ENCODE peak calls at places on chromosomes 3 and 15, in four cellular contexts. One of them, this sample, is unnamed.

GRCh38 chr15:48360841-48361240 is 29.6 kb downstream of the DUT start:
- DNase-seq in naive thymus-derived CD8-positive, alpha-beta T cell: no peak
- DNase-seq in HFFc6: no peak
- DNase-seq in IMR-90: peak
- DNase-seq in this sample: no peak

GRCh38 chr3:170976190-170976519 is 50.4 kb downstream of the SLC2A2 start:
- DNase-seq in naive thymus-derived CD8-positive, alpha-beta T cell: no peak
- DNase-seq in HFFc6: no peak
- DNase-seq in IMR-90: no peak
- DNase-seq in this sample: no peak

GRCh38 chr3:184230081-184230602 is 757 bp downstream of the VWA5B2 start:
- DNase-seq in IMR-90: no peak
- DNase-seq in HFFc6: no peak
- DNase-seq in naive thymus-derived CD8-positive, alpha-beta T cell: no peak
- DNase-seq in this sample: peak

GRCh38 chr3:65448120-65448519 is 590.6 kb downstream of the MAGI1 start:
- DNase-seq in IMR-90: no peak
- DNase-seq in HFFc6: no peak
- DNase-seq in naive thymus-derived CD8-positive, alpha-beta T cell: no peak
- DNase-seq in this sample: no peak

GRCh38 chr3:48847053-48847585 is 555 bp downstream of the PRKAR2A start:
- DNase-seq in HFFc6: peak
- DNase-seq in naive thymus-derived CD8-positive, alpha-beta T cell: peak
- DNase-seq in IMR-90: peak
- DNase-seq in this sample: peak

GRCh38 chr15:75606711-75607684 is 18.5 kb downstream of the SNUPN start:
- DNase-seq in naive thymus-derived CD8-positive, alpha-beta T cell: no peak
- DNase-seq in IMR-90: peak
- DNase-seq in HFFc6: no peak
- DNase-seq in this sample: no peak

GRCh38 chr15:74988007-74988800 is 7.2 kb upstream of the SCAMP5 start:
- DNase-seq in HFFc6: peak
- DNase-seq in IMR-90: peak
- DNase-seq in naive thymus-derived CD8-positive, alpha-beta T cell: peak
- DNase-seq in this sample: no peak

GRCh38 chr3:182212479-182213076 is 500.9 kb downstream of the SOX2 start:
- DNase-seq in naive thymus-derived CD8-positive, alpha-beta T cell: no peak
- DNase-seq in HFFc6: no peak
- DNase-seq in IMR-90: peak
- DNase-seq in this sample: no peak

GRCh38 chr3:60290093-60290492 is 961.2 kb downstream of the FHIT start:
- DNase-seq in naive thymus-derived CD8-positive, alpha-beta T cell: no peak
- DNase-seq in IMR-90: no peak
- DNase-seq in HFFc6: no peak
- DNase-seq in this sample: no peak

GRCh38 chr3:185270262-185270955 is 16.6 kb upstream of the EHHADH start:
- DNase-seq in IMR-90: peak
- DNase-seq in naive thymus-derived CD8-positive, alpha-beta T cell: no peak
- DNase-seq in HFFc6: peak
- DNase-seq in this sample: peak

GRCh38 chr15:67504061-67504460 is 16.9 kb upstream of the C15orf61 start:
- DNase-seq in IMR-90: peak
- DNase-seq in naive thymus-derived CD8-positive, alpha-beta T cell: no peak
- DNase-seq in HFFc6: no peak
- DNase-seq in this sample: no peak

GRCh38 chr15:89971592-89971997 is 29.5 kb upstream of the ZNF710 start:
- DNase-seq in IMR-90: peak
- DNase-seq in HFFc6: peak
- DNase-seq in naive thymus-derived CD8-positive, alpha-beta T cell: peak
- DNase-seq in this sample: peak

GRCh38 chr15:42100021-42100800 is 5.8 kb upstream of the PLA2G4D start:
- DNase-seq in IMR-90: peak
- DNase-seq in naive thymus-derived CD8-positive, alpha-beta T cell: no peak
- DNase-seq in HFFc6: no peak
- DNase-seq in this sample: no peak

GRCh38 chr3:82462977-82463376 is 701.5 kb upstream of the GBE1 start:
- DNase-seq in naive thymus-derived CD8-positive, alpha-beta T cell: no peak
- DNase-seq in IMR-90: no peak
- DNase-seq in HFFc6: no peak
- DNase-seq in this sample: no peak

GRCh38 chr3:184716652-184717607 is 5.1 kb upstream of the MAGEF1 start:
- DNase-seq in IMR-90: peak
- DNase-seq in naive thymus-derived CD8-positive, alpha-beta T cell: no peak
- DNase-seq in HFFc6: peak
- DNase-seq in this sample: peak

GRCh38 chr15:83200162-83200561 is 7.5 kb downstream of the HDGFL3 start:
- DNase-seq in naive thymus-derived CD8-positive, alpha-beta T cell: no peak
- DNase-seq in IMR-90: peak
- DNase-seq in HFFc6: peak
- DNase-seq in this sample: peak

GRCh38 chr15:39447881-39448280 is 133.0 kb upstream of the THBS1 start:
- DNase-seq in HFFc6: no peak
- DNase-seq in IMR-90: no peak
- DNase-seq in naive thymus-derived CD8-positive, alpha-beta T cell: no peak
- DNase-seq in this sample: no peak

GRCh38 chr15:85622432-85622831 is 172.3 kb downstream of the KLHL25 start:
- DNase-seq in naive thymus-derived CD8-positive, alpha-beta T cell: no peak
- DNase-seq in HFFc6: peak
- DNase-seq in IMR-90: peak
- DNase-seq in this sample: peak

GRCh38 chr3:45992820-45993219 is 2.8 kb downstream of the FYCO1 start:
- DNase-seq in HFFc6: peak
- DNase-seq in IMR-90: peak
- DNase-seq in naive thymus-derived CD8-positive, alpha-beta T cell: no peak
- DNase-seq in this sample: peak

GRCh38 chr3:45972534-45973402 is 22.9 kb downstream of the FYCO1 start:
- DNase-seq in HFFc6: peak
- DNase-seq in IMR-90: peak
- DNase-seq in naive thymus-derived CD8-positive, alpha-beta T cell: no peak
- DNase-seq in this sample: peak

GRCh38 chr15:51536965-51537574 is 85.5 kb downstream of the DMXL2 start:
- DNase-seq in naive thymus-derived CD8-positive, alpha-beta T cell: no peak
- DNase-seq in IMR-90: peak
- DNase-seq in HFFc6: peak
- DNase-seq in this sample: peak

GRCh38 chr3:170007031-170007663 is 30.6 kb upstream of the GPR160 start:
- DNase-seq in naive thymus-derived CD8-positive, alpha-beta T cell: peak
- DNase-seq in IMR-90: peak
- DNase-seq in HFFc6: peak
- DNase-seq in this sample: peak

GRCh38 chr15:98012354-98012753 is 51.9 kb downstream of the ARRDC4 start:
- DNase-seq in naive thymus-derived CD8-positive, alpha-beta T cell: no peak
- DNase-seq in IMR-90: no peak
- DNase-seq in HFFc6: no peak
- DNase-seq in this sample: no peak

GRCh38 chr15:52737720-52738119 is 52.4 kb downstream of the ONECUT1 start:
- DNase-seq in HFFc6: peak
- DNase-seq in naive thymus-derived CD8-positive, alpha-beta T cell: no peak
- DNase-seq in IMR-90: no peak
- DNase-seq in this sample: peak

GRCh38 chr3:194561306-194561974 is 71.8 kb downstream of the TMEM44 start:
- DNase-seq in HFFc6: peak
- DNase-seq in IMR-90: peak
- DNase-seq in naive thymus-derived CD8-positive, alpha-beta T cell: no peak
- DNase-seq in this sample: peak

GRCh38 chr15:69359724-69360123 is 54.4 kb upstream of the KIF23 start:
- DNase-seq in naive thymus-derived CD8-positive, alpha-beta T cell: no peak
- DNase-seq in IMR-90: peak
- DNase-seq in HFFc6: no peak
- DNase-seq in this sample: no peak

GRCh38 chr3:134708025-134708597 is 57.3 kb upstream of the KY start:
- DNase-seq in IMR-90: peak
- DNase-seq in naive thymus-derived CD8-positive, alpha-beta T cell: no peak
- DNase-seq in HFFc6: no peak
- DNase-seq in this sample: peak

GRCh38 chr3:17730318-17730967 is 12.0 kb downstream of the TBC1D5 start:
- DNase-seq in IMR-90: peak
- DNase-seq in HFFc6: peak
- DNase-seq in naive thymus-derived CD8-positive, alpha-beta T cell: no peak
- DNase-seq in this sample: no peak

GRCh38 chr3:183108002-183108449 is 8.7 kb upstream of the MCCC1 start:
- DNase-seq in IMR-90: peak
- DNase-seq in HFFc6: no peak
- DNase-seq in naive thymus-derived CD8-positive, alpha-beta T cell: no peak
- DNase-seq in this sample: no peak

GRCh38 chr3:136110481-136110880 is 85.7 kb downstream of the MSL2 start:
- DNase-seq in HFFc6: no peak
- DNase-seq in naive thymus-derived CD8-positive, alpha-beta T cell: no peak
- DNase-seq in IMR-90: no peak
- DNase-seq in this sample: no peak

GRCh38 chr15:85600001-85600400 is 194.7 kb downstream of the KLHL25 start:
- DNase-seq in HFFc6: no peak
- DNase-seq in IMR-90: no peak
- DNase-seq in naive thymus-derived CD8-positive, alpha-beta T cell: no peak
- DNase-seq in this sample: no peak

GRCh38 chr15:101008158-101009139 is 89.3 kb downstream of the LRRK1 start:
- DNase-seq in IMR-90: peak
- DNase-seq in HFFc6: no peak
- DNase-seq in naive thymus-derived CD8-positive, alpha-beta T cell: peak
- DNase-seq in this sample: peak

GRCh38 chr15:68464451-68465090 is 32.6 kb upstream of the ITGA11 start:
- DNase-seq in IMR-90: peak
- DNase-seq in HFFc6: peak
- DNase-seq in naive thymus-derived CD8-positive, alpha-beta T cell: no peak
- DNase-seq in this sample: peak

GRCh38 chr3:43770426-43771103 is 79.8 kb downstream of the ABHD5 start:
- DNase-seq in IMR-90: no peak
- DNase-seq in HFFc6: peak
- DNase-seq in naive thymus-derived CD8-positive, alpha-beta T cell: no peak
- DNase-seq in this sample: peak

GRCh38 chr3:135084976-135085375 is 289.9 kb downstream of the EPHB1 start:
- DNase-seq in HFFc6: no peak
- DNase-seq in IMR-90: no peak
- DNase-seq in naive thymus-derived CD8-positive, alpha-beta T cell: no peak
- DNase-seq in this sample: no peak

GRCh38 chr15:90859234-90860131 is 8.9 kb upstream of the FURIN start:
- DNase-seq in HFFc6: no peak
- DNase-seq in naive thymus-derived CD8-positive, alpha-beta T cell: no peak
- DNase-seq in IMR-90: no peak
- DNase-seq in this sample: no peak

GRCh38 chr3:177358968-177359600 is 161.8 kb upstream of the TBL1XR1 start:
- DNase-seq in HFFc6: no peak
- DNase-seq in IMR-90: no peak
- DNase-seq in naive thymus-derived CD8-positive, alpha-beta T cell: peak
- DNase-seq in this sample: no peak